ENCODE peak calls at places on chromosomes 1 and 21, in ten cellular contexts. One of them, this sample, is unnamed.

GRCh38 chr1:236067854-236068454 is 3.1 kb upstream of the NID1 start:
- DNase-seq in epithelial cell of esophagus: no peak
- DNase-seq in AG08396: peak
- DNase-seq in GM19239: no peak
- DNase-seq in C1 segment of cervical spinal cord: no peak
- DNase-seq in ecto neural progenitor cell: no peak
- DNase-seq in head of caudate nucleus: no peak
- DNase-seq in activated CD4-positive, CD25-positive, alpha-beta regulatory T cell treated with anti-CD3 and anti-CD28 coated beads, Interleukin-2, amount 50 U/mL, for 72 hours: no peak
- DNase-seq in NCI-H1930: no peak
- DNase-seq in germinal center: no peak
- DNase-seq in this sample: no peak

GRCh38 chr1:113811353-113811887 is 856 bp downstream of the RSBN1 start:
- DNase-seq in epithelial cell of esophagus: peak
- DNase-seq in AG08396: peak
- DNase-seq in GM19239: peak
- DNase-seq in C1 segment of cervical spinal cord: no peak
- DNase-seq in ecto neural progenitor cell: peak
- DNase-seq in head of caudate nucleus: peak
- DNase-seq in activated CD4-positive, CD25-positive, alpha-beta regulatory T cell treated with anti-CD3 and anti-CD28 coated beads, Interleukin-2, amount 50 U/mL, for 72 hours: no peak
- DNase-seq in NCI-H1930: no peak
- DNase-seq in germinal center: peak
- DNase-seq in this sample: no peak

GRCh38 chr1:37055631-37056030 is 21.3 kb upstream of the GRIK3 start:
- DNase-seq in epithelial cell of esophagus: no peak
- DNase-seq in AG08396: no peak
- DNase-seq in GM19239: no peak
- DNase-seq in C1 segment of cervical spinal cord: no peak
- DNase-seq in ecto neural progenitor cell: no peak
- DNase-seq in head of caudate nucleus: no peak
- DNase-seq in activated CD4-positive, CD25-positive, alpha-beta regulatory T cell treated with anti-CD3 and anti-CD28 coated beads, Interleukin-2, amount 50 U/mL, for 72 hours: no peak
- DNase-seq in NCI-H1930: no peak
- DNase-seq in germinal center: no peak
- DNase-seq in this sample: no peak

GRCh38 chr21:26842976-26843911 is 2.0 kb downstream of the ADAMTS1 start:
- DNase-seq in epithelial cell of esophagus: peak
- DNase-seq in AG08396: peak
- DNase-seq in GM19239: no peak
- DNase-seq in C1 segment of cervical spinal cord: no peak
- DNase-seq in ecto neural progenitor cell: peak
- DNase-seq in head of caudate nucleus: peak
- DNase-seq in activated CD4-positive, CD25-positive, alpha-beta regulatory T cell treated with anti-CD3 and anti-CD28 coated beads, Interleukin-2, amount 50 U/mL, for 72 hours: no peak
- DNase-seq in NCI-H1930: no peak
- DNase-seq in germinal center: no peak
- DNase-seq in this sample: peak

GRCh38 chr1:86848654-86849053 is 65.3 kb downstream of the SELENOF start:
- DNase-seq in epithelial cell of esophagus: no peak
- DNase-seq in AG08396: no peak
- DNase-seq in GM19239: no peak
- DNase-seq in C1 segment of cervical spinal cord: no peak
- DNase-seq in ecto neural progenitor cell: no peak
- DNase-seq in head of caudate nucleus: no peak
- DNase-seq in activated CD4-positive, CD25-positive, alpha-beta regulatory T cell treated with anti-CD3 and anti-CD28 coated beads, Interleukin-2, amount 50 U/mL, for 72 hours: no peak
- DNase-seq in NCI-H1930: no peak
- DNase-seq in germinal center: no peak
- DNase-seq in this sample: no peak

GRCh38 chr1:43776043-43776761 is 68.9 kb downstream of the ST3GAL3 start:
- DNase-seq in epithelial cell of esophagus: peak
- DNase-seq in AG08396: no peak
- DNase-seq in GM19239: no peak
- DNase-seq in C1 segment of cervical spinal cord: no peak
- DNase-seq in ecto neural progenitor cell: no peak
- DNase-seq in head of caudate nucleus: no peak
- DNase-seq in activated CD4-positive, CD25-positive, alpha-beta regulatory T cell treated with anti-CD3 and anti-CD28 coated beads, Interleukin-2, amount 50 U/mL, for 72 hours: no peak
- DNase-seq in NCI-H1930: no peak
- DNase-seq in germinal center: no peak
- DNase-seq in this sample: no peak

GRCh38 chr1:234781241-234782056 is 171.5 kb upstream of the IRF2BP2 start:
- DNase-seq in epithelial cell of esophagus: peak
- DNase-seq in AG08396: no peak
- DNase-seq in GM19239: no peak
- DNase-seq in C1 segment of cervical spinal cord: no peak
- DNase-seq in ecto neural progenitor cell: peak
- DNase-seq in head of caudate nucleus: no peak
- DNase-seq in activated CD4-positive, CD25-positive, alpha-beta regulatory T cell treated with anti-CD3 and anti-CD28 coated beads, Interleukin-2, amount 50 U/mL, for 72 hours: no peak
- DNase-seq in NCI-H1930: no peak
- DNase-seq in germinal center: no peak
- DNase-seq in this sample: no peak

GRCh38 chr1:6343506-6344405 is 49.8 kb downstream of the ACOT7 start:
- DNase-seq in epithelial cell of esophagus: peak
- DNase-seq in AG08396: peak
- DNase-seq in GM19239: peak
- DNase-seq in C1 segment of cervical spinal cord: no peak
- DNase-seq in ecto neural progenitor cell: peak
- DNase-seq in head of caudate nucleus: peak
- DNase-seq in activated CD4-positive, CD25-positive, alpha-beta regulatory T cell treated with anti-CD3 and anti-CD28 coated beads, Interleukin-2, amount 50 U/mL, for 72 hours: peak
- DNase-seq in NCI-H1930: peak
- DNase-seq in germinal center: peak
- DNase-seq in this sample: no peak

GRCh38 chr1:223018534-223018933 is 124.5 kb downstream of the TLR5 start:
- DNase-seq in epithelial cell of esophagus: no peak
- DNase-seq in AG08396: no peak
- DNase-seq in GM19239: no peak
- DNase-seq in C1 segment of cervical spinal cord: no peak
- DNase-seq in ecto neural progenitor cell: no peak
- DNase-seq in head of caudate nucleus: no peak
- DNase-seq in activated CD4-positive, CD25-positive, alpha-beta regulatory T cell treated with anti-CD3 and anti-CD28 coated beads, Interleukin-2, amount 50 U/mL, for 72 hours: no peak
- DNase-seq in NCI-H1930: no peak
- DNase-seq in germinal center: no peak
- DNase-seq in this sample: no peak

GRCh38 chr1:234065794-234066447 is 161.4 kb downstream of the SLC35F3 start:
- DNase-seq in epithelial cell of esophagus: peak
- DNase-seq in AG08396: peak
- DNase-seq in GM19239: peak
- DNase-seq in C1 segment of cervical spinal cord: no peak
- DNase-seq in ecto neural progenitor cell: peak
- DNase-seq in head of caudate nucleus: peak
- DNase-seq in activated CD4-positive, CD25-positive, alpha-beta regulatory T cell treated with anti-CD3 and anti-CD28 coated beads, Interleukin-2, amount 50 U/mL, for 72 hours: peak
- DNase-seq in NCI-H1930: no peak
- DNase-seq in germinal center: peak
- DNase-seq in this sample: no peak

GRCh38 chr21:20720623-20721022 is 277.6 kb upstream of the NCAM2 start:
- DNase-seq in epithelial cell of esophagus: no peak
- DNase-seq in AG08396: no peak
- DNase-seq in GM19239: no peak
- DNase-seq in C1 segment of cervical spinal cord: no peak
- DNase-seq in ecto neural progenitor cell: no peak
- DNase-seq in head of caudate nucleus: no peak
- DNase-seq in activated CD4-positive, CD25-positive, alpha-beta regulatory T cell treated with anti-CD3 and anti-CD28 coated beads, Interleukin-2, amount 50 U/mL, for 72 hours: no peak
- DNase-seq in NCI-H1930: no peak
- DNase-seq in germinal center: no peak
- DNase-seq in this sample: no peak

GRCh38 chr1:110829955-110830553 is 42.9 kb upstream of the CD53 start:
- DNase-seq in epithelial cell of esophagus: peak
- DNase-seq in AG08396: peak
- DNase-seq in GM19239: peak
- DNase-seq in C1 segment of cervical spinal cord: no peak
- DNase-seq in ecto neural progenitor cell: no peak
- DNase-seq in head of caudate nucleus: no peak
- DNase-seq in activated CD4-positive, CD25-positive, alpha-beta regulatory T cell treated with anti-CD3 and anti-CD28 coated beads, Interleukin-2, amount 50 U/mL, for 72 hours: no peak
- DNase-seq in NCI-H1930: peak
- DNase-seq in germinal center: peak
- DNase-seq in this sample: no peak

GRCh38 chr1:6603851-6604558 is 1.3 kb upstream of the KLHL21 start:
- DNase-seq in epithelial cell of esophagus: peak
- DNase-seq in AG08396: peak
- DNase-seq in GM19239: no peak
- DNase-seq in C1 segment of cervical spinal cord: no peak
- DNase-seq in ecto neural progenitor cell: peak
- DNase-seq in head of caudate nucleus: peak
- DNase-seq in activated CD4-positive, CD25-positive, alpha-beta regulatory T cell treated with anti-CD3 and anti-CD28 coated beads, Interleukin-2, amount 50 U/mL, for 72 hours: no peak
- DNase-seq in NCI-H1930: no peak
- DNase-seq in germinal center: no peak
- DNase-seq in this sample: peak

GRCh38 chr1:96374076-96374762 is 347.4 kb upstream of the PTBP2 start:
- DNase-seq in epithelial cell of esophagus: no peak
- DNase-seq in AG08396: no peak
- DNase-seq in GM19239: no peak
- DNase-seq in C1 segment of cervical spinal cord: no peak
- DNase-seq in ecto neural progenitor cell: no peak
- DNase-seq in head of caudate nucleus: no peak
- DNase-seq in activated CD4-positive, CD25-positive, alpha-beta regulatory T cell treated with anti-CD3 and anti-CD28 coated beads, Interleukin-2, amount 50 U/mL, for 72 hours: no peak
- DNase-seq in NCI-H1930: no peak
- DNase-seq in germinal center: no peak
- DNase-seq in this sample: no peak

GRCh38 chr1:92990828-92991227 is 29.6 kb upstream of the DIPK1A start:
- DNase-seq in epithelial cell of esophagus: no peak
- DNase-seq in AG08396: no peak
- DNase-seq in GM19239: no peak
- DNase-seq in C1 segment of cervical spinal cord: no peak
- DNase-seq in ecto neural progenitor cell: no peak
- DNase-seq in head of caudate nucleus: no peak
- DNase-seq in activated CD4-positive, CD25-positive, alpha-beta regulatory T cell treated with anti-CD3 and anti-CD28 coated beads, Interleukin-2, amount 50 U/mL, for 72 hours: no peak
- DNase-seq in NCI-H1930: no peak
- DNase-seq in germinal center: no peak
- DNase-seq in this sample: no peak

GRCh38 chr1:228343211-228343661 is 63.4 kb downstream of the TRIM11 start:
- DNase-seq in epithelial cell of esophagus: no peak
- DNase-seq in AG08396: no peak
- DNase-seq in GM19239: no peak
- DNase-seq in C1 segment of cervical spinal cord: no peak
- DNase-seq in ecto neural progenitor cell: no peak
- DNase-seq in head of caudate nucleus: no peak
- DNase-seq in activated CD4-positive, CD25-positive, alpha-beta regulatory T cell treated with anti-CD3 and anti-CD28 coated beads, Interleukin-2, amount 50 U/mL, for 72 hours: peak
- DNase-seq in NCI-H1930: no peak
- DNase-seq in germinal center: no peak
- DNase-seq in this sample: no peak

This sample was measured in suprapubic skin.